ENCODE peak calls at places on chromosomes 7 and 10, in five cellular contexts. One of them, this sample, is unnamed.

GRCh38 chr10:78718032-78718572 is 350.7 kb upstream of the ZMIZ1 start:
- DNase-seq in effector CD8-positive, alpha-beta T cell: no peak
- DNase-seq in T-cell: no peak
- DNase-seq in small intestine: no peak
- DNase-seq in head of caudate nucleus: no peak
- DNase-seq in this sample: no peak

GRCh38 chr7:70317356-70317755 is 719.1 kb downstream of the AUTS2 start:
- DNase-seq in small intestine: no peak
- DNase-seq in effector CD8-positive, alpha-beta T cell: no peak
- DNase-seq in T-cell: no peak
- DNase-seq in head of caudate nucleus: no peak
- DNase-seq in this sample: no peak

GRCh38 chr7:107660381-107661080 is at the start of gene SLC26A4:
- DNase-seq in effector CD8-positive, alpha-beta T cell: no peak
- DNase-seq in T-cell: no peak
- DNase-seq in small intestine: no peak
- DNase-seq in head of caudate nucleus: peak
- DNase-seq in this sample: no peak

GRCh38 chr7:83105948-83106347 is 56.7 kb downstream of the PCLO start:
- DNase-seq in T-cell: no peak
- DNase-seq in small intestine: no peak
- DNase-seq in effector CD8-positive, alpha-beta T cell: no peak
- DNase-seq in head of caudate nucleus: no peak
- DNase-seq in this sample: no peak

GRCh38 chr7:158814637-158815036 is 14.7 kb downstream of the ESYT2 start:
- DNase-seq in head of caudate nucleus: no peak
- DNase-seq in small intestine: peak
- DNase-seq in effector CD8-positive, alpha-beta T cell: peak
- DNase-seq in T-cell: peak
- DNase-seq in this sample: peak

GRCh38 chr10:119113805-119114732 is 10.2 kb downstream of the DENND10 start:
- DNase-seq in head of caudate nucleus: no peak
- DNase-seq in effector CD8-positive, alpha-beta T cell: no peak
- DNase-seq in T-cell: no peak
- DNase-seq in small intestine: no peak
- DNase-seq in this sample: no peak

GRCh38 chr10:119395287-119396007 is 147.1 kb downstream of the RGS10 start:
- DNase-seq in head of caudate nucleus: no peak
- DNase-seq in small intestine: no peak
- DNase-seq in T-cell: no peak
- DNase-seq in effector CD8-positive, alpha-beta T cell: no peak
- DNase-seq in this sample: no peak

GRCh38 chr7:137717811-137718271 is 128.9 kb downstream of the DGKI start:
- DNase-seq in small intestine: no peak
- DNase-seq in head of caudate nucleus: peak
- DNase-seq in T-cell: no peak
- DNase-seq in effector CD8-positive, alpha-beta T cell: no peak
- DNase-seq in this sample: no peak

GRCh38 chr7:140314571-140315480 is 83.5 kb downstream of the SLC37A3 start:
- DNase-seq in small intestine: no peak
- DNase-seq in head of caudate nucleus: peak
- DNase-seq in effector CD8-positive, alpha-beta T cell: no peak
- DNase-seq in T-cell: no peak
- DNase-seq in this sample: no peak

GRCh38 chr10:44014644-44015250 is 366.1 kb upstream of the ZNF32 start:
- DNase-seq in T-cell: no peak
- DNase-seq in head of caudate nucleus: no peak
- DNase-seq in small intestine: no peak
- DNase-seq in effector CD8-positive, alpha-beta T cell: no peak
- DNase-seq in this sample: no peak

GRCh38 chr7:78197447-78197846 is 398.9 kb downstream of the PHTF2 start:
- DNase-seq in head of caudate nucleus: no peak
- DNase-seq in small intestine: no peak
- DNase-seq in T-cell: no peak
- DNase-seq in effector CD8-positive, alpha-beta T cell: no peak
- DNase-seq in this sample: no peak

GRCh38 chr7:3880221-3880935 is 579.3 kb downstream of the SDK1 start:
- DNase-seq in small intestine: peak
- DNase-seq in T-cell: no peak
- DNase-seq in head of caudate nucleus: no peak
- DNase-seq in effector CD8-positive, alpha-beta T cell: no peak
- DNase-seq in this sample: no peak

GRCh38 chr7:27661776-27662489 is 750 bp downstream of the HIBADH start:
- DNase-seq in small intestine: peak
- DNase-seq in head of caudate nucleus: peak
- DNase-seq in T-cell: no peak
- DNase-seq in effector CD8-positive, alpha-beta T cell: peak
- DNase-seq in this sample: no peak

GRCh38 chr10:120735773-120736371 is 115.3 kb upstream of the WDR11 start:
- DNase-seq in head of caudate nucleus: no peak
- DNase-seq in small intestine: peak
- DNase-seq in T-cell: no peak
- DNase-seq in effector CD8-positive, alpha-beta T cell: no peak
- DNase-seq in this sample: no peak

GRCh38 chr10:120744040-120744439 is 107.1 kb upstream of the WDR11 start:
- DNase-seq in T-cell: no peak
- DNase-seq in small intestine: no peak
- DNase-seq in head of caudate nucleus: no peak
- DNase-seq in effector CD8-positive, alpha-beta T cell: no peak
- DNase-seq in this sample: no peak

GRCh38 chr7:50666124-50666496 is 100.9 kb upstream of the DDC start:
- DNase-seq in T-cell: no peak
- DNase-seq in small intestine: no peak
- DNase-seq in head of caudate nucleus: no peak
- DNase-seq in effector CD8-positive, alpha-beta T cell: no peak
- DNase-seq in this sample: no peak

GRCh38 chr7:4687956-4688355 is 5.9 kb downstream of the FOXK1 start:
- DNase-seq in T-cell: no peak
- DNase-seq in head of caudate nucleus: no peak
- DNase-seq in small intestine: no peak
- DNase-seq in effector CD8-positive, alpha-beta T cell: no peak
- DNase-seq in this sample: no peak

GRCh38 chr10:122461729-122462532 is 578 bp downstream of the HTRA1 start:
- DNase-seq in effector CD8-positive, alpha-beta T cell: no peak
- DNase-seq in small intestine: peak
- DNase-seq in T-cell: no peak
- DNase-seq in head of caudate nucleus: no peak
- DNase-seq in this sample: no peak

GRCh38 chr7:111982804-111983203 is 223.4 kb downstream of the DOCK4 start:
- DNase-seq in head of caudate nucleus: no peak
- DNase-seq in small intestine: no peak
- DNase-seq in effector CD8-positive, alpha-beta T cell: no peak
- DNase-seq in T-cell: no peak
- DNase-seq in this sample: no peak

GRCh38 chr10:9243861-9244515 is 1189.5 kb downstream of the GATA3 start:
- DNase-seq in small intestine: no peak
- DNase-seq in T-cell: no peak
- DNase-seq in head of caudate nucleus: no peak
- DNase-seq in effector CD8-positive, alpha-beta T cell: no peak
- DNase-seq in this sample: no peak

This sample was measured in naive thymus-derived CD8-positive, alpha-beta T cell.